ENCODE peak calls at places on chromosome 12, in five cellular contexts. One of them, this sample, is unnamed.

GRCh38 chr12:112751844-112752243 is 39.7 kb upstream of the RPH3A start:
- DNase-seq in H1: no peak
- DNase-seq in neuronal stem cell: no peak
- DNase-seq in IMR-90: no peak
- DNase-seq in mesenchymal stem cell: no peak
- DNase-seq in this sample: no peak

GRCh38 chr12:39619316-39619659 is 315 bp downstream of the ABCD2 start:
- DNase-seq in IMR-90: no peak
- DNase-seq in neuronal stem cell: no peak
- DNase-seq in H1: no peak
- DNase-seq in mesenchymal stem cell: no peak
- DNase-seq in this sample: no peak

GRCh38 chr12:100688451-100688864 is 106.1 kb upstream of the ANO4 start:
- DNase-seq in mesenchymal stem cell: peak
- DNase-seq in H1: no peak
- DNase-seq in neuronal stem cell: no peak
- DNase-seq in IMR-90: no peak
- DNase-seq in this sample: no peak

GRCh38 chr12:124404162-124404561 is 109.3 kb downstream of the RFLNA start:
- DNase-seq in IMR-90: no peak
- DNase-seq in H1: no peak
- DNase-seq in mesenchymal stem cell: no peak
- DNase-seq in neuronal stem cell: no peak
- DNase-seq in this sample: no peak

GRCh38 chr12:113149361-113150150 is at the start of gene CFAP73:
- DNase-seq in H1: peak
- DNase-seq in IMR-90: peak
- DNase-seq in mesenchymal stem cell: peak
- DNase-seq in neuronal stem cell: peak
- DNase-seq in this sample: peak

GRCh38 chr12:114213055-114213561 is 192.8 kb downstream of the TBX5 start:
- DNase-seq in H1: no peak
- DNase-seq in mesenchymal stem cell: no peak
- DNase-seq in IMR-90: no peak
- DNase-seq in neuronal stem cell: no peak
- DNase-seq in this sample: peak

GRCh38 chr12:9673404-9674225 is 4.1 kb downstream of the CLEC2D start:
- DNase-seq in neuronal stem cell: no peak
- DNase-seq in mesenchymal stem cell: peak
- DNase-seq in IMR-90: peak
- DNase-seq in H1: no peak
- DNase-seq in this sample: peak

GRCh38 chr12:22617630-22618029 is 7.3 kb upstream of the ETNK1 start:
- DNase-seq in IMR-90: no peak
- DNase-seq in mesenchymal stem cell: no peak
- DNase-seq in H1: no peak
- DNase-seq in neuronal stem cell: no peak
- DNase-seq in this sample: peak

GRCh38 chr12:94994312-94994711 is 9.2 kb downstream of the NDUFA12 start:
- DNase-seq in mesenchymal stem cell: peak
- DNase-seq in IMR-90: peak
- DNase-seq in neuronal stem cell: no peak
- DNase-seq in H1: no peak
- DNase-seq in this sample: no peak

GRCh38 chr12:1662761-1663439 is 28.0 kb upstream of the ADIPOR2 start:
- DNase-seq in mesenchymal stem cell: peak
- DNase-seq in neuronal stem cell: peak
- DNase-seq in IMR-90: no peak
- DNase-seq in H1: peak
- DNase-seq in this sample: peak

GRCh38 chr12:125272252-125272980 is 207.2 kb downstream of the AACS start:
- DNase-seq in mesenchymal stem cell: no peak
- DNase-seq in neuronal stem cell: no peak
- DNase-seq in IMR-90: no peak
- DNase-seq in H1: no peak
- DNase-seq in this sample: no peak

GRCh38 chr12:57488397-57489156 is 709 bp downstream of the MARS1 start:
- DNase-seq in H1: no peak
- DNase-seq in IMR-90: peak
- DNase-seq in mesenchymal stem cell: peak
- DNase-seq in neuronal stem cell: no peak
- DNase-seq in this sample: peak

GRCh38 chr12:27969011-27969900 is 3.3 kb downstream of the PTHLH start:
- DNase-seq in H1: peak
- DNase-seq in IMR-90: peak
- DNase-seq in neuronal stem cell: no peak
- DNase-seq in mesenchymal stem cell: peak
- DNase-seq in this sample: peak

GRCh38 chr12:48592591-48593086 is 22.8 kb upstream of the LALBA start:
- DNase-seq in mesenchymal stem cell: no peak
- DNase-seq in neuronal stem cell: no peak
- DNase-seq in H1: no peak
- DNase-seq in IMR-90: no peak
- DNase-seq in this sample: peak

GRCh38 chr12:4789776-4790175 is 69.6 kb downstream of the GALNT8 start:
- DNase-seq in neuronal stem cell: no peak
- DNase-seq in IMR-90: no peak
- DNase-seq in mesenchymal stem cell: no peak
- DNase-seq in H1: no peak
- DNase-seq in this sample: no peak

GRCh38 chr12:19671695-19672094 is 232.4 kb downstream of the AEBP2 start:
- DNase-seq in H1: no peak
- DNase-seq in neuronal stem cell: no peak
- DNase-seq in mesenchymal stem cell: no peak
- DNase-seq in IMR-90: peak
- DNase-seq in this sample: no peak

GRCh38 chr12:26195250-26195640 is at the start of gene SSPN:
- DNase-seq in mesenchymal stem cell: peak
- DNase-seq in neuronal stem cell: peak
- DNase-seq in H1: peak
- DNase-seq in IMR-90: peak
- DNase-seq in this sample: no peak

GRCh38 chr12:1994429-1995143 is 9.7 kb downstream of the DCP1B start:
- DNase-seq in neuronal stem cell: no peak
- DNase-seq in mesenchymal stem cell: no peak
- DNase-seq in H1: no peak
- DNase-seq in IMR-90: no peak
- DNase-seq in this sample: no peak

GRCh38 chr12:52839706-52840105 is 5.6 kb upstream of the KRT79 start:
- DNase-seq in mesenchymal stem cell: no peak
- DNase-seq in IMR-90: no peak
- DNase-seq in neuronal stem cell: no peak
- DNase-seq in H1: no peak
- DNase-seq in this sample: no peak

GRCh38 chr12:123363385-123363742 is 1.3 kb downstream of the SBNO1 start:
- DNase-seq in neuronal stem cell: no peak
- DNase-seq in H1: no peak
- DNase-seq in IMR-90: peak
- DNase-seq in mesenchymal stem cell: peak
- DNase-seq in this sample: no peak

GRCh38 chr12:26736563-26737486 is 96.2 kb downstream of the ITPR2 start:
- DNase-seq in H1: no peak
- DNase-seq in IMR-90: peak
- DNase-seq in mesenchymal stem cell: no peak
- DNase-seq in neuronal stem cell: no peak
- DNase-seq in this sample: no peak

GRCh38 chr12:78490841-78491240 is 373.7 kb upstream of the SYT1 start:
- DNase-seq in H1: no peak
- DNase-seq in IMR-90: peak
- DNase-seq in neuronal stem cell: no peak
- DNase-seq in mesenchymal stem cell: no peak
- DNase-seq in this sample: no peak

GRCh38 chr12:121580959-121581680 is at the start of gene KDM2B:
- DNase-seq in neuronal stem cell: peak
- DNase-seq in IMR-90: peak
- DNase-seq in mesenchymal stem cell: peak
- DNase-seq in H1: peak
- DNase-seq in this sample: peak

GRCh38 chr12:1837541-1838206 is 17.3 kb downstream of the LRTM2 start:
- DNase-seq in neuronal stem cell: no peak
- DNase-seq in mesenchymal stem cell: peak
- DNase-seq in IMR-90: peak
- DNase-seq in H1: no peak
- DNase-seq in this sample: no peak

GRCh38 chr12:122116707-122117535 is 38.4 kb downstream of the MLXIP start:
- DNase-seq in H1: no peak
- DNase-seq in IMR-90: no peak
- DNase-seq in neuronal stem cell: no peak
- DNase-seq in mesenchymal stem cell: no peak
- DNase-seq in this sample: no peak

GRCh38 chr12:90013409-90013808 is 304.8 kb upstream of the ATP2B1 start:
- DNase-seq in mesenchymal stem cell: peak
- DNase-seq in H1: no peak
- DNase-seq in neuronal stem cell: no peak
- DNase-seq in IMR-90: peak
- DNase-seq in this sample: peak

GRCh38 chr12:127416796-127417195 is 850.2 kb upstream of the TMEM132C start:
- DNase-seq in mesenchymal stem cell: no peak
- DNase-seq in neuronal stem cell: no peak
- DNase-seq in H1: no peak
- DNase-seq in IMR-90: peak
- DNase-seq in this sample: no peak

GRCh38 chr12:100141998-100142850 is 450 bp downstream of the BLTP3B start:
- DNase-seq in neuronal stem cell: peak
- DNase-seq in IMR-90: no peak
- DNase-seq in H1: peak
- DNase-seq in mesenchymal stem cell: no peak
- DNase-seq in this sample: peak

GRCh38 chr12:108788911-108789310 is 57.6 kb upstream of the CORO1C start:
- DNase-seq in neuronal stem cell: no peak
- DNase-seq in mesenchymal stem cell: no peak
- DNase-seq in H1: no peak
- DNase-seq in IMR-90: no peak
- DNase-seq in this sample: no peak

GRCh38 chr12:46368138-46368537 is 4.4 kb downstream of the SLC38A2 start:
- DNase-seq in mesenchymal stem cell: no peak
- DNase-seq in IMR-90: no peak
- DNase-seq in H1: no peak
- DNase-seq in neuronal stem cell: no peak
- DNase-seq in this sample: no peak
- H3K4me3 ChIP-seq in mesenchymal stem cell: peak
- H3K4me3 ChIP-seq in IMR-90: peak
- H3K4me3 ChIP-seq in H1: no peak
- H3K4me3 ChIP-seq in neuronal stem cell: no peak
- H3K4me3 ChIP-seq in this sample: no peak

DNA sequence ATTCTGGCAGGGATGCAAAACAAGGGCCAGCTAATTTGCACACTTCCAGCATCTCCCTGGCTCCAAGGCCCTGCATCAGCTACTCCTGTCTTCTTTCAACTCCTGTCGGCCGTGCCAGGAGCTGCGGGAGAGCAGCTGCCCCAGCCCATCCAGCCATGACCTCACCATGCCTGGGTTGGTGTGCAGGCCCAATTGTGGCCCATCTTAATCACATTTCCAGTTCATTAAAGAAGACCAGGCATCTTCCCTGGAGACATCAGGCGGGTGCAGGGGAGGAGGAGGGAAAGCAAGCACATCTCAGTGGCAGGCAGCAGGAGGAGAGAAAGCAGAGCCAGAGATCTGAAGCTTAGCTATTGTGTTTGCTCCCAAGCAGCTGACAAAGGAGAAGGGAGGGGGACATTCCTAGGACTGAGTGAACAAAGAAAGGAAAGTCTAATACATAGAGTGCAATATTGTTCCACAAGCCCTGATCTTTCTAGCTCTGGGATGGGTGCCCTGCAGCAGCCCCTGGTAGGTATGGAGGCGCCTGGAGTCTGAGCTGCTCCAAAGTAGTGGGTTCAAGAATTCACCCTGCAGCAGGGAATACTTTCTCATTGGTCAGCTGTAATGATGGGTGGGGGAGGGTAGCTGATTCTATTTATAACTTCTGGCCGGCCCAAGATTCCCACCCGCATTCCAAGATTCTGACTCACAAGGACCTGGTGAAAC is 40.1 kb downstream of the VWF start:
- DNase-seq in IMR-90: peak
- DNase-seq in neuronal stem cell: peak
- DNase-seq in H1: peak
- DNase-seq in mesenchymal stem cell: peak
- DNase-seq in this sample: peak
- H2BK15ac ChIP-seq in IMR-90: peak
- H2BK15ac ChIP-seq in neuronal stem cell: no peak
- H2BK15ac ChIP-seq in H1: no peak
- H2BK15ac ChIP-seq in mesenchymal stem cell: no peak
- H2BK15ac ChIP-seq in this sample: no peak

GRCh38 chr12:104495786-104496185 is 39.0 kb downstream of the CHST11 start:
- DNase-seq in H1: no peak
- DNase-seq in IMR-90: peak
- DNase-seq in neuronal stem cell: no peak
- DNase-seq in mesenchymal stem cell: no peak
- DNase-seq in this sample: no peak

GRCh38 chr12:104494137-104494815 is 37.5 kb downstream of the CHST11 start:
- DNase-seq in mesenchymal stem cell: no peak
- DNase-seq in neuronal stem cell: no peak
- DNase-seq in H1: no peak
- DNase-seq in IMR-90: no peak
- DNase-seq in this sample: no peak

GRCh38 chr12:104493504-104493903 is 36.8 kb downstream of the CHST11 start:
- DNase-seq in H1: no peak
- DNase-seq in mesenchymal stem cell: no peak
- DNase-seq in neuronal stem cell: no peak
- DNase-seq in IMR-90: no peak
- DNase-seq in this sample: no peak

GRCh38 chr12:104496336-104496735 is 39.6 kb downstream of the CHST11 start:
- DNase-seq in mesenchymal stem cell: no peak
- DNase-seq in IMR-90: peak
- DNase-seq in H1: no peak
- DNase-seq in neuronal stem cell: no peak
- DNase-seq in this sample: no peak

DNA sequence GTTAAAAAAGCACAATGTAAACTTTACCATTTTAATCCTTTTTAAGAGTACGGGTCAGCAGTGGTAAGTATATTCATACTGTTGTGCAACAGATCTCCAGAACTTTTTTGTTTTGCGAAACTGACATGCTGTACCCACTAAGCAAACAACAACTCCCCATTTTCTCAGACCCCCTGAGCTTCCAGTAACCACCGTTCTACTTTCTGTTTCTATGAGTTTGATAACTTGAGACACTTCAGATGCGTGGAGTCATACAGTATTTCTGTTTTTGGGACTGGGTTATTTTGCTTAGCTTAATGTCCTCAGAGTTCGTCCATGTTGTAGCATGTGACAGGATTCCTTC is 38.0 kb downstream of the CHST11 start:
- DNase-seq in H1: no peak
- DNase-seq in IMR-90: no peak
- DNase-seq in mesenchymal stem cell: peak
- DNase-seq in neuronal stem cell: no peak
- DNase-seq in this sample: no peak
- H3K4me3 ChIP-seq in H1: no peak
- H3K4me3 ChIP-seq in IMR-90: no peak
- H3K4me3 ChIP-seq in mesenchymal stem cell: peak
- H3K4me3 ChIP-seq in neuronal stem cell: no peak
- H3K4me3 ChIP-seq in this sample: no peak

DNA sequence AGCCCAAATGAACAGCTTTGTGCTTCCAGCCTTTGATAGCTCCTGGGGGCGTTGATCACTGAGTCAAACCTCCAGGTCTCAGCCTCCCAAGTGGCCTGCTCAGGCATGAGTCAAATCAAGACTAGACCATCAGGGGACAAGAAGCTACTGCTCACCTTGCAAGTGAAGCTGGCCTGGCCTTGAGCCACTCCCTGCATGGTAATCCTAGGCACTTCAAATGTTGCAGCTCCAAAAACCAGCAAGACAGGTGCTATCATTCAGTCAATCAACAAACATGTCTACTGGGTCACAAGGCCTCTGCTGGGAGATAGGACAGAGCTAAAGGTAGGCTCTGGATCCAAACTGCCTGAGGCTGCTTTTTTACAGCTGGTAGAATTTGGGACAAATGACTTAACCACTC is 33.1 kb upstream of the NOS1 start:
- DNase-seq in H1: no peak
- DNase-seq in neuronal stem cell: no peak
- DNase-seq in mesenchymal stem cell: no peak
- DNase-seq in IMR-90: no peak
- DNase-seq in this sample: no peak
- H2BK15ac ChIP-seq in H1: no peak
- H2BK15ac ChIP-seq in neuronal stem cell: no peak
- H2BK15ac ChIP-seq in mesenchymal stem cell: no peak
- H2BK15ac ChIP-seq in IMR-90: no peak
- H2BK15ac ChIP-seq in this sample: no peak